ENCODE peak calls at places on chromosome 15, in five cellular contexts. F is activated CD4-positive, alpha-beta T cell treated with anti-CD3 and anti-CD28 coated beads, Interleukin-2, amount 10 ng/mL, durations not matched to agents 7 days and 5 days; H is left cardiac atrium; Q is NCI-H2029; J is SK-N-SH. Y is an unnamed sample.

GRCh38 chr15:70625438-70625837 is 137.9 kb downstream of the UACA start:
- DNase-seq in H (no peak), J (no peak), Q (no peak), F (no peak), Y (no peak)

GRCh38 chr15:55530861-55531313 is 22.9 kb upstream of the DNAAF4 start:
- DNase-seq in H (no peak), J (no peak), Q (no peak), F (no peak), Y (no peak)

GRCh38 chr15:100766225-100767001 is 113.2 kb upstream of the ALDH1A3 start:
- DNase-seq in F (no peak), Q (no peak), H (no peak), J (peak), Y (no peak)

GRCh38 chr15:24659622-24660021 is 16.0 kb upstream of the NPAP1 start:
- DNase-seq in F (no peak), H (no peak), Q (no peak), J (no peak), Y (no peak)

GRCh38 chr15:66102563-66103292 is 150.8 kb downstream of the MEGF11 start:
- DNase-seq in Q (no peak), H (no peak), F (no peak), J (no peak), Y (no peak)

GRCh38 chr15:55897560-55898336 is 95.7 kb downstream of the NEDD4 start:
- DNase-seq in J (peak), Q (no peak), F (no peak), H (peak), Y (peak)

GRCh38 chr15:41979493-41980266 is 7.3 kb upstream of the EHD4 start:
- DNase-seq in F (no peak), J (no peak), H (no peak), Q (no peak), Y (no peak)

GRCh38 chr15:89112341-89112971 is 24.2 kb downstream of the ABHD2 start:
- DNase-seq in F (no peak), J (no peak), H (peak), Q (no peak), Y (no peak)

GRCh38 chr15:71813723-71814470 is 3.5 kb downstream of the NR2E3 start:
- DNase-seq in J (no peak), H (no peak), Q (no peak), F (no peak), Y (no peak)

GRCh38 chr15:93495799-93496637 is 407.0 kb upstream of the RGMA start:
- DNase-seq in H (no peak), J (peak), Q (no peak), F (no peak), Y (no peak)

GRCh38 chr15:70096975-70097336 is 761 bp downstream of the TLE3 start:
- DNase-seq in H (no peak), J (no peak), F (no peak), Q (no peak), Y (no peak)

GRCh38 chr15:76345880-76346665 is 9.5 kb downstream of the ISL2 start:
- DNase-seq in Q (no peak), J (no peak), F (no peak), H (no peak), Y (no peak)

GRCh38 chr15:95558131-95558530 is 772.4 kb upstream of the NR2F2 start:
- DNase-seq in J (no peak), H (no peak), F (no peak), Q (no peak), Y (no peak)

GRCh38 chr15:48331796-48332641 is 790 bp downstream of the DUT start:
- DNase-seq in H (no peak), Q (peak), F (peak), J (peak), Y (no peak)

GRCh38 chr15:95448531-95449210 is 881.8 kb upstream of the NR2F2 start:
- DNase-seq in Q (no peak), J (no peak), H (no peak), F (no peak), Y (no peak)

GRCh38 chr15:44545934-44546802 is 9.2 kb downstream of the EIF3J start:
- DNase-seq in F (peak), H (no peak), J (peak), Q (no peak), Y (no peak)

GRCh38 chr15:41263891-41264351 is 32.9 kb downstream of the CHP1 start:
- DNase-seq in F (no peak), Q (no peak), J (no peak), H (no peak), Y (no peak)

GRCh38 chr15:78051622-78052405 is 25.7 kb downstream of the TBC1D2B start:
- DNase-seq in Q (peak), J (no peak), H (no peak), F (no peak), Y (no peak)

GRCh38 chr15:57873564-57874209 is 167.2 kb downstream of the POLR2M start:
- DNase-seq in F (no peak), J (no peak), Q (no peak), H (no peak), Y (no peak)

GRCh38 chr15:41207687-41208448 is 22.7 kb downstream of the EXD1 start:
- DNase-seq in Q (no peak), F (no peak), J (no peak), H (no peak), Y (no peak)

GRCh38 chr15:78225783-78226541 is 8.4 kb downstream of the ACSBG1 start:
- DNase-seq in Q (no peak), F (no peak), H (no peak), J (no peak), Y (no peak)

GRCh38 chr15:38035701-38036100 is 101.3 kb downstream of the TMCO5A start:
- DNase-seq in J (no peak), H (no peak), Q (no peak), F (no peak), Y (no peak)

GRCh38 chr15:34335176-34335575 is 2.4 kb downstream of the SLC12A6 start:
- DNase-seq in Q (no peak), F (no peak), J (no peak), H (no peak), Y (no peak)

GRCh38 chr15:41483115-41483514 is 10.6 kb upstream of the ITPKA start:
- DNase-seq in F (peak), J (no peak), Q (no peak), H (no peak), Y (no peak)

GRCh38 chr15:64772488-64772887 is 2.9 kb downstream of the RBPMS2 start:
- DNase-seq in H (no peak), Q (no peak), J (no peak), F (no peak), Y (no peak)

Y was measured in SHP77 treated with DMSO at 0.1 percent for 48 hours.